ENCODE peak calls at places on chromosomes 2 and 18, in five cellular contexts. K, X, V, C and B are unnamed samples.

GRCh38 chr2:43073373-43073772 is 153.0 kb downstream of the ZFP36L2 start:
- DNase-seq in K (no peak), C (no peak), V (peak), X (no peak), B (no peak)

GRCh38 chr2:214379227-214379626 is 31.6 kb upstream of the VWC2L start:
- DNase-seq in X (no peak), V (no peak), K (no peak), C (no peak), B (no peak)

GRCh38 chr2:88671786-88672427 is 19.6 kb upstream of the RPIA start:
- DNase-seq in K (no peak), X (no peak), V (peak), C (no peak), B (no peak)

GRCh38 chr2:29810956-29811355 is 110.4 kb downstream of the ALK start:
- DNase-seq in V (no peak), K (no peak), X (no peak), C (no peak), B (no peak)

GRCh38 chr2:231189571-231190495 is 8.6 kb upstream of the ARMC9 start:
- DNase-seq in X (no peak), V (no peak), C (peak), K (no peak), B (no peak)

GRCh38 chr18:70182548-70182947 is 22.9 kb downstream of the RTTN start:
- DNase-seq in K (no peak), C (no peak), X (no peak), V (no peak), B (no peak)

GRCh38 chr2:230011617-230012016 is 57.1 kb downstream of the SLC16A14 start:
- DNase-seq in C (no peak), V (no peak), K (no peak), X (no peak), B (no peak)

GRCh38 chr2:109724533-109725460 is 69.3 kb upstream of the RGPD5 start:
- DNase-seq in C (peak), X (no peak), K (no peak), V (no peak), B (no peak)

GRCh38 chr2:226622484-226622883 is 177.1 kb downstream of the IRS1 start:
- DNase-seq in V (no peak), K (no peak), X (no peak), C (no peak), B (no peak)

GRCh38 chr2:159226059-159226461 is 60.4 kb downstream of the WDSUB1 start:
- DNase-seq in C (no peak), X (no peak), K (no peak), V (peak), B (no peak)

GRCh38 chr2:10183146-10183675 is 60.7 kb downstream of the RRM2 start:
- DNase-seq in K (no peak), X (no peak), C (no peak), V (no peak), B (no peak)

GRCh38 chr18:10482363-10482984 is 28.0 kb downstream of the APCDD1 start:
- DNase-seq in C (no peak), X (no peak), V (no peak), K (no peak), B (no peak)

GRCh38 chr2:105747997-105748396 is 3.3 kb downstream of the NCK2 start:
- DNase-seq in X (no peak), V (no peak), C (no peak), K (no peak), B (no peak)

GRCh38 chr2:207833265-207833751 is 63.6 kb upstream of the FZD5 start:
- DNase-seq in V (no peak), K (peak), X (no peak), C (no peak), B (no peak)

GRCh38 chr2:164840458-164840929 is 1.1 kb downstream of the COBLL1 start:
- DNase-seq in X (no peak), K (no peak), C (peak), V (no peak), B (no peak)

GRCh38 chr2:155223781-155224406 is 525.4 kb downstream of the KCNJ3 start:
- DNase-seq in V (peak), K (peak), C (no peak), X (no peak), B (no peak)

GRCh38 chr2:197170137-197170682 is 140.4 kb downstream of the ANKRD44 start:
- DNase-seq in C (no peak), K (no peak), V (no peak), X (no peak), B (no peak)

GRCh38 chr18:68667121-68667520 is 47.8 kb downstream of the TMX3 start:
- DNase-seq in V (peak), X (no peak), C (no peak), K (no peak), B (no peak)

GRCh38 chr2:165582863-165583506 is 113.5 kb downstream of the CSRNP3 start:
- DNase-seq in C (no peak), V (no peak), X (no peak), K (no peak), B (no peak)

GRCh38 chr2:162840598-162841246 is 2.2 kb upstream of the KCNH7 start:
- DNase-seq in X (no peak), V (peak), C (peak), K (peak), B (no peak)